ENCODE peak calls at places on chromosomes 16 and 17, in nine cellular contexts. One of them, this sample, is unnamed.

GRCh38 chr17:2566056-2566455 is 27.4 kb upstream of the PAFAH1B1 start:
- DNase-seq in left cardiac atrium: no peak
- DNase-seq in neural progenitor cell: no peak
- DNase-seq in HFFc6: no peak
- DNase-seq in RWPE1: no peak
- DNase-seq in T-helper 1 cell: no peak
- DNase-seq in AG20443: no peak
- DNase-seq in HTR-8/SVneo: no peak
- DNase-seq in stimulated activated CD4-positive, alpha-beta T cell treated with anti-CD3 and anti-CD28 coated beads, Interleukin-2, amount 100 ng/mL, for 48 hours: no peak
- DNase-seq in this sample: no peak

GRCh38 chr17:5249615-5250014 is 15.0 kb upstream of the SCIMP start:
- DNase-seq in T-helper 1 cell: peak
- DNase-seq in RWPE1: peak
- DNase-seq in HTR-8/SVneo: peak
- DNase-seq in neural progenitor cell: peak
- DNase-seq in HFFc6: peak
- DNase-seq in stimulated activated CD4-positive, alpha-beta T cell treated with anti-CD3 and anti-CD28 coated beads, Interleukin-2, amount 100 ng/mL, for 48 hours: peak
- DNase-seq in left cardiac atrium: peak
- DNase-seq in AG20443: peak
- DNase-seq in this sample: peak

GRCh38 chr16:1923299-1924034 is 5.3 kb upstream of the HS3ST6 start:
- DNase-seq in neural progenitor cell: peak
- DNase-seq in left cardiac atrium: peak
- DNase-seq in HTR-8/SVneo: peak
- DNase-seq in HFFc6: no peak
- DNase-seq in RWPE1: peak
- DNase-seq in stimulated activated CD4-positive, alpha-beta T cell treated with anti-CD3 and anti-CD28 coated beads, Interleukin-2, amount 100 ng/mL, for 48 hours: peak
- DNase-seq in AG20443: peak
- DNase-seq in T-helper 1 cell: no peak
- DNase-seq in this sample: no peak

GRCh38 chr17:82831041-82831817 is 8.6 kb downstream of the ZNF750 start:
- DNase-seq in neural progenitor cell: no peak
- DNase-seq in HFFc6: no peak
- DNase-seq in AG20443: no peak
- DNase-seq in RWPE1: no peak
- DNase-seq in left cardiac atrium: no peak
- DNase-seq in T-helper 1 cell: no peak
- DNase-seq in stimulated activated CD4-positive, alpha-beta T cell treated with anti-CD3 and anti-CD28 coated beads, Interleukin-2, amount 100 ng/mL, for 48 hours: no peak
- DNase-seq in HTR-8/SVneo: no peak
- DNase-seq in this sample: no peak

GRCh38 chr16:89285381-89285780 is 67.9 kb downstream of the ZNF778 start:
- DNase-seq in AG20443: no peak
- DNase-seq in stimulated activated CD4-positive, alpha-beta T cell treated with anti-CD3 and anti-CD28 coated beads, Interleukin-2, amount 100 ng/mL, for 48 hours: no peak
- DNase-seq in left cardiac atrium: no peak
- DNase-seq in T-helper 1 cell: no peak
- DNase-seq in HFFc6: no peak
- DNase-seq in neural progenitor cell: no peak
- DNase-seq in RWPE1: no peak
- DNase-seq in HTR-8/SVneo: no peak
- DNase-seq in this sample: no peak

GRCh38 chr17:68255731-68256538 is 8.1 kb downstream of the AMZ2 start:
- DNase-seq in RWPE1: no peak
- DNase-seq in T-helper 1 cell: no peak
- DNase-seq in neural progenitor cell: no peak
- DNase-seq in HTR-8/SVneo: no peak
- DNase-seq in AG20443: no peak
- DNase-seq in stimulated activated CD4-positive, alpha-beta T cell treated with anti-CD3 and anti-CD28 coated beads, Interleukin-2, amount 100 ng/mL, for 48 hours: no peak
- DNase-seq in HFFc6: no peak
- DNase-seq in left cardiac atrium: no peak
- DNase-seq in this sample: no peak

GRCh38 chr17:51050291-51051033 is 70.2 kb downstream of the SPAG9 start:
- DNase-seq in AG20443: no peak
- DNase-seq in neural progenitor cell: no peak
- DNase-seq in T-helper 1 cell: no peak
- DNase-seq in left cardiac atrium: no peak
- DNase-seq in HFFc6: no peak
- DNase-seq in RWPE1: no peak
- DNase-seq in HTR-8/SVneo: no peak
- DNase-seq in stimulated activated CD4-positive, alpha-beta T cell treated with anti-CD3 and anti-CD28 coated beads, Interleukin-2, amount 100 ng/mL, for 48 hours: no peak
- DNase-seq in this sample: peak

GRCh38 chr16:898216-898615 is 72.6 kb downstream of the LMF1 start:
- DNase-seq in left cardiac atrium: no peak
- DNase-seq in RWPE1: no peak
- DNase-seq in AG20443: no peak
- DNase-seq in stimulated activated CD4-positive, alpha-beta T cell treated with anti-CD3 and anti-CD28 coated beads, Interleukin-2, amount 100 ng/mL, for 48 hours: no peak
- DNase-seq in HTR-8/SVneo: no peak
- DNase-seq in T-helper 1 cell: no peak
- DNase-seq in neural progenitor cell: no peak
- DNase-seq in HFFc6: no peak
- DNase-seq in this sample: no peak

GRCh38 chr16:19765860-19766553 is 47.9 kb downstream of the IQCK start:
- DNase-seq in RWPE1: no peak
- DNase-seq in left cardiac atrium: peak
- DNase-seq in HFFc6: no peak
- DNase-seq in neural progenitor cell: no peak
- DNase-seq in stimulated activated CD4-positive, alpha-beta T cell treated with anti-CD3 and anti-CD28 coated beads, Interleukin-2, amount 100 ng/mL, for 48 hours: no peak
- DNase-seq in T-helper 1 cell: no peak
- DNase-seq in AG20443: no peak
- DNase-seq in HTR-8/SVneo: no peak
- DNase-seq in this sample: peak

GRCh38 chr17:36610472-36610871 is 9.1 kb downstream of the MRM1 start:
- DNase-seq in AG20443: no peak
- DNase-seq in T-helper 1 cell: no peak
- DNase-seq in HTR-8/SVneo: no peak
- DNase-seq in neural progenitor cell: no peak
- DNase-seq in left cardiac atrium: no peak
- DNase-seq in HFFc6: peak
- DNase-seq in RWPE1: no peak
- DNase-seq in stimulated activated CD4-positive, alpha-beta T cell treated with anti-CD3 and anti-CD28 coated beads, Interleukin-2, amount 100 ng/mL, for 48 hours: no peak
- DNase-seq in this sample: no peak

GRCh38 chr16:29231231-29231630 is 175.3 kb downstream of the NPIPB11 start:
- DNase-seq in T-helper 1 cell: no peak
- DNase-seq in HFFc6: no peak
- DNase-seq in HTR-8/SVneo: no peak
- DNase-seq in left cardiac atrium: no peak
- DNase-seq in neural progenitor cell: peak
- DNase-seq in stimulated activated CD4-positive, alpha-beta T cell treated with anti-CD3 and anti-CD28 coated beads, Interleukin-2, amount 100 ng/mL, for 48 hours: no peak
- DNase-seq in RWPE1: no peak
- DNase-seq in AG20443: peak
- DNase-seq in this sample: no peak

GRCh38 chr17:39400547-39401411 is 647 bp downstream of the FBXL20 start:
- DNase-seq in left cardiac atrium: peak
- DNase-seq in T-helper 1 cell: peak
- DNase-seq in HTR-8/SVneo: no peak
- DNase-seq in HFFc6: no peak
- DNase-seq in AG20443: peak
- DNase-seq in neural progenitor cell: no peak
- DNase-seq in RWPE1: peak
- DNase-seq in stimulated activated CD4-positive, alpha-beta T cell treated with anti-CD3 and anti-CD28 coated beads, Interleukin-2, amount 100 ng/mL, for 48 hours: no peak
- DNase-seq in this sample: peak

GRCh38 chr16:76176153-76176552 is 101.0 kb upstream of the CNTNAP4 start:
- DNase-seq in HFFc6: no peak
- DNase-seq in neural progenitor cell: no peak
- DNase-seq in RWPE1: no peak
- DNase-seq in AG20443: no peak
- DNase-seq in stimulated activated CD4-positive, alpha-beta T cell treated with anti-CD3 and anti-CD28 coated beads, Interleukin-2, amount 100 ng/mL, for 48 hours: no peak
- DNase-seq in left cardiac atrium: no peak
- DNase-seq in T-helper 1 cell: no peak
- DNase-seq in HTR-8/SVneo: no peak
- DNase-seq in this sample: peak

GRCh38 chr16:17070882-17071592 is 399.7 kb downstream of the XYLT1 start:
- DNase-seq in AG20443: no peak
- DNase-seq in HTR-8/SVneo: no peak
- DNase-seq in neural progenitor cell: peak
- DNase-seq in stimulated activated CD4-positive, alpha-beta T cell treated with anti-CD3 and anti-CD28 coated beads, Interleukin-2, amount 100 ng/mL, for 48 hours: peak
- DNase-seq in RWPE1: peak
- DNase-seq in T-helper 1 cell: peak
- DNase-seq in left cardiac atrium: peak
- DNase-seq in HFFc6: no peak
- DNase-seq in this sample: peak

GRCh38 chr16:3089717-3090592 is 9.1 kb downstream of the ZSCAN10 start:
- DNase-seq in T-helper 1 cell: no peak
- DNase-seq in left cardiac atrium: no peak
- DNase-seq in RWPE1: no peak
- DNase-seq in AG20443: peak
- DNase-seq in neural progenitor cell: no peak
- DNase-seq in stimulated activated CD4-positive, alpha-beta T cell treated with anti-CD3 and anti-CD28 coated beads, Interleukin-2, amount 100 ng/mL, for 48 hours: no peak
- DNase-seq in HFFc6: no peak
- DNase-seq in HTR-8/SVneo: no peak
- DNase-seq in this sample: no peak

GRCh38 chr17:50779747-50780363 is 12.5 kb upstream of the ANKRD40CL start:
- DNase-seq in RWPE1: no peak
- DNase-seq in T-helper 1 cell: peak
- DNase-seq in neural progenitor cell: no peak
- DNase-seq in left cardiac atrium: no peak
- DNase-seq in stimulated activated CD4-positive, alpha-beta T cell treated with anti-CD3 and anti-CD28 coated beads, Interleukin-2, amount 100 ng/mL, for 48 hours: no peak
- DNase-seq in HFFc6: no peak
- DNase-seq in AG20443: no peak
- DNase-seq in HTR-8/SVneo: no peak
- DNase-seq in this sample: no peak

GRCh38 chr17:60825351-60825750 is 147.7 kb downstream of the BCAS3 start:
- DNase-seq in AG20443: no peak
- DNase-seq in HFFc6: no peak
- DNase-seq in stimulated activated CD4-positive, alpha-beta T cell treated with anti-CD3 and anti-CD28 coated beads, Interleukin-2, amount 100 ng/mL, for 48 hours: no peak
- DNase-seq in HTR-8/SVneo: no peak
- DNase-seq in neural progenitor cell: no peak
- DNase-seq in left cardiac atrium: no peak
- DNase-seq in RWPE1: no peak
- DNase-seq in T-helper 1 cell: no peak
- DNase-seq in this sample: no peak

This sample was measured in SK-MEL-5.